ENCODE peak calls at places on chromosomes 5 and 9, in four cellular contexts. N, X, I and Q are unnamed samples.

GRCh38 chr5:19125956-19126713 is 861.9 kb downstream of the CDH18 start:
- DNase-seq in I (no peak), X (no peak), N (no peak), Q (peak)

GRCh38 chr5:111478266-111478665 is 34.1 kb downstream of the STARD4 start:
- DNase-seq in I (no peak), X (no peak), N (no peak), Q (peak)

GRCh38 chr5:54087436-54087835 is 222.9 kb downstream of the ARL15 start:
- DNase-seq in I (no peak), X (no peak), N (no peak), Q (no peak)

GRCh38 chr9:14089051-14089798 is 224.7 kb downstream of the NFIB start:
- DNase-seq in I (no peak), N (no peak), X (no peak), Q (no peak)

GRCh38 chr5:9151671-9152427 is 394.0 kb downstream of the SEMA5A start:
- DNase-seq in I (no peak), X (no peak), N (no peak), Q (no peak)

GRCh38 chr5:10319202-10319851 is 11.6 kb upstream of the CMBL start:
- DNase-seq in I (no peak), N (no peak), X (no peak), Q (no peak)

GRCh38 chr5:14469485-14470377 is 111.9 kb upstream of the OTULINL start:
- DNase-seq in I (no peak), N (no peak), X (no peak), Q (no peak)

GRCh38 chr5:115389799-115390382 is 93.4 kb upstream of the CCDC112 start:
- DNase-seq in N (no peak), I (peak), X (no peak), Q (no peak)

GRCh38 chr9:117414906-117415583 is at the start of gene ASTN2:
- DNase-seq in I (peak), X (peak), N (no peak), Q (no peak)

GRCh38 chr9:14326264-14326826 is 12.4 kb upstream of the NFIB start:
- DNase-seq in X (no peak), I (no peak), N (no peak), Q (no peak)

GRCh38 chr9:108575286-108575685 is 280.5 kb downstream of the ACTL7B start:
- DNase-seq in N (no peak), X (no peak), I (no peak), Q (no peak)

GRCh38 chr9:121550569-121551512 is 51.2 kb upstream of the GGTA1 start:
- DNase-seq in I (peak), N (peak), X (peak), Q (peak)

GRCh38 chr9:129306318-129306973 is 128.4 kb upstream of the IER5L start:
- DNase-seq in I (no peak), N (peak), X (no peak), Q (no peak)

GRCh38 chr5:73201547-73202513 is 28.8 kb downstream of the TMEM174 start:
- DNase-seq in I (peak), N (peak), X (peak), Q (peak)

GRCh38 chr9:111036068-111036789 is 2.0 kb downstream of the LPAR1 start:
- DNase-seq in N (no peak), I (peak), X (no peak), Q (no peak)

GRCh38 chr9:136043386-136044054 is 51.6 kb downstream of the NACC2 start:
- DNase-seq in N (no peak), X (no peak), I (no peak), Q (no peak)

GRCh38 chr5:57246426-57246825 is 72.6 kb downstream of the GPBP1 start:
- DNase-seq in I (no peak), N (no peak), X (no peak), Q (no peak)

GRCh38 chr5:135462304-135462703 is 10.2 kb upstream of the TIFAB start:
- DNase-seq in I (peak), X (peak), N (no peak), Q (peak)

GRCh38 chr5:1557114-1557873 is 33.5 kb upstream of the LPCAT1 start:
- DNase-seq in I (no peak), X (no peak), N (no peak), Q (no peak)

GRCh38 chr5:82358454-82358853 is 80.3 kb upstream of the RPS23 start:
- DNase-seq in X (no peak), N (no peak), I (no peak), Q (no peak)

GRCh38 chr5:9971301-9971700 is 278.4 kb downstream of the ATPSCKMT start:
- DNase-seq in N (no peak), X (no peak), I (no peak), Q (no peak)

GRCh38 chr9:83281306-83282255 is 218.6 kb upstream of the RASEF start:
- DNase-seq in I (no peak), N (no peak), X (no peak), Q (peak)

GRCh38 chr9:2299156-2299842 is 284.2 kb downstream of the SMARCA2 start:
- DNase-seq in X (no peak), N (no peak), I (no peak), Q (no peak)

GRCh38 chr5:68476854-68477253 is 261.3 kb downstream of the PIK3R1 start:
- DNase-seq in I (no peak), N (no peak), X (peak), Q (no peak)

GRCh38 chr5:179914032-179914755 is 6.5 kb upstream of the TBC1D9B start:
- DNase-seq in N (no peak), I (no peak), X (no peak), Q (no peak)

GRCh38 chr5:73464016-73464745 is 15.6 kb upstream of the FOXD1 start:
- DNase-seq in N (no peak), I (no peak), X (no peak), Q (no peak)

GRCh38 chr9:134847138-134847537 is 33.5 kb upstream of the FCN2 start:
- DNase-seq in X (no peak), N (no peak), I (no peak), Q (no peak)

GRCh38 chr5:167623354-167623753 is 668.1 kb upstream of the WWC1 start:
- DNase-seq in N (no peak), X (no peak), I (no peak), Q (no peak)

GRCh38 chr9:76092572-76092971 is 202.1 kb downstream of the PCSK5 start:
- DNase-seq in I (no peak), N (no peak), X (no peak), Q (no peak)

GRCh38 chr5:56054651-56055050 is 59.9 kb upstream of the IL6ST start:
- DNase-seq in N (no peak), I (no peak), X (no peak), Q (no peak)

GRCh38 chr5:115349001-115349817 is 52.8 kb upstream of the CCDC112 start:
- DNase-seq in X (no peak), I (no peak), N (no peak), Q (no peak)